ENCODE peak calls at places on chromosome 21, in six cellular contexts. Z is GM06990, Q is astrocyte of the spinal cord, D is fibroblast of pulmonary artery, X is astrocyte, L is pancreas. S is an unnamed sample.

GRCh38 chr21:39397651-39398385 is 47.8 kb downstream of the LCA5L start:
- DNase-seq in Z (no peak), Q (no peak), D (no peak), X (no peak), L (no peak), S (no peak)

GRCh38 chr21:37551406-37552355 is 185.1 kb downstream of the DYRK1A start:
- DNase-seq in Z (no peak), Q (peak), D (peak), X (no peak), L (no peak), S (peak)

GRCh38 chr21:45306453-45306831 is 18.7 kb upstream of the POFUT2 start:
- DNase-seq in Z (no peak), Q (no peak), D (no peak), X (no peak), L (peak), S (no peak)

GRCh38 chr21:17858764-17859163 is 39.6 kb upstream of the C21orf91 start:
- DNase-seq in Z (no peak), Q (no peak), D (no peak), X (no peak), L (no peak), S (no peak)

GRCh38 chr21:44955141-44955802 is 15.4 kb downstream of the SLX9 start:
- DNase-seq in Z (no peak), Q (peak), D (no peak), X (peak), L (no peak), S (no peak)

GRCh38 chr21:34363733-34364132 is at the start of gene KCNE2:
- DNase-seq in Z (no peak), Q (no peak), D (no peak), X (no peak), L (no peak), S (no peak)

GRCh38 chr21:14591882-14592281 is 45.8 kb upstream of the SAMSN1 start:
- DNase-seq in Z (no peak), Q (peak), D (peak), X (no peak), L (no peak), S (no peak)

GRCh38 chr21:29078884-29079765 is 5.7 kb upstream of the CCT8 start:
- DNase-seq in Z (peak), Q (peak), D (no peak), X (peak), L (no peak), S (no peak)

GRCh38 chr21:41958886-41959563 is 5.2 kb upstream of the C2CD2 start:
- DNase-seq in Z (no peak), Q (no peak), D (no peak), X (no peak), L (no peak), S (no peak)

GRCh38 chr21:28513450-28513849 is 479.2 kb downstream of the LTN1 start:
- DNase-seq in Z (no peak), Q (no peak), D (peak), X (peak), L (no peak), S (no peak)

GRCh38 chr21:43276811-43277210 is 108.0 kb downstream of the CRYAA start:
- DNase-seq in Z (no peak), Q (no peak), D (no peak), X (no peak), L (peak), S (no peak)

GRCh38 chr21:37748351-37748750 is 167.9 kb downstream of the KCNJ6 start:
- DNase-seq in Z (no peak), Q (no peak), D (no peak), X (peak), L (no peak), S (no peak)

GRCh38 chr21:35748683-35749314 is 311.5 kb downstream of the SETD4 start:
- DNase-seq in Z (no peak), Q (no peak), D (no peak), X (no peak), L (no peak), S (no peak)

GRCh38 chr21:26513212-26513611 is 59.9 kb downstream of the CYYR1 start:
- DNase-seq in Z (no peak), Q (peak), D (peak), X (peak), L (no peak), S (peak)

GRCh38 chr21:44371596-44371995 is 18.2 kb downstream of the TRPM2 start:
- DNase-seq in Z (no peak), Q (no peak), D (no peak), X (no peak), L (no peak), S (no peak)

GRCh38 chr21:45532826-45533730 is 9.2 kb downstream of the SLC19A1 start:
- DNase-seq in Z (no peak), Q (no peak), D (no peak), X (no peak), L (peak), S (no peak)

GRCh38 chr21:41507521-41508414 is at the start of gene TMPRSS2:
- DNase-seq in Z (no peak), Q (no peak), D (no peak), X (no peak), L (peak), S (no peak)

GRCh38 chr21:44871576-44872265 is 1.8 kb downstream of the PTTG1IP start:
- DNase-seq in Z (no peak), Q (peak), D (peak), X (peak), L (peak), S (peak)

GRCh38 chr21:25461730-25462129 is 145.6 kb downstream of the MRPL39 start:
- DNase-seq in Z (no peak), Q (peak), D (peak), X (peak), L (no peak), S (no peak)

GRCh38 chr21:35852820-35853219 is 207.5 kb downstream of the SETD4 start:
- DNase-seq in Z (no peak), Q (no peak), D (no peak), X (no peak), L (no peak), S (no peak)

GRCh38 chr21:26070822-26071425 is 99.6 kb downstream of the APP start:
- DNase-seq in Z (peak), Q (peak), D (peak), X (peak), L (no peak), S (peak)

GRCh38 chr21:38878394-38879179 is 72.9 kb downstream of the ETS2 start:
- DNase-seq in Z (no peak), Q (no peak), D (peak), X (no peak), L (no peak), S (no peak)

GRCh38 chr21:46220275-46220810 is 8.2 kb downstream of the LSS start:
- DNase-seq in Z (no peak), Q (no peak), D (no peak), X (no peak), L (no peak), S (no peak)

GRCh38 chr21:24988941-24989340 is 618.3 kb downstream of the MRPL39 start:
- DNase-seq in Z (no peak), Q (no peak), D (no peak), X (no peak), L (no peak), S (no peak)

GRCh38 chr21:28480091-28480869 is 512.4 kb downstream of the LTN1 start:
- DNase-seq in Z (peak), Q (no peak), D (no peak), X (no peak), L (no peak), S (no peak)

DNA sequence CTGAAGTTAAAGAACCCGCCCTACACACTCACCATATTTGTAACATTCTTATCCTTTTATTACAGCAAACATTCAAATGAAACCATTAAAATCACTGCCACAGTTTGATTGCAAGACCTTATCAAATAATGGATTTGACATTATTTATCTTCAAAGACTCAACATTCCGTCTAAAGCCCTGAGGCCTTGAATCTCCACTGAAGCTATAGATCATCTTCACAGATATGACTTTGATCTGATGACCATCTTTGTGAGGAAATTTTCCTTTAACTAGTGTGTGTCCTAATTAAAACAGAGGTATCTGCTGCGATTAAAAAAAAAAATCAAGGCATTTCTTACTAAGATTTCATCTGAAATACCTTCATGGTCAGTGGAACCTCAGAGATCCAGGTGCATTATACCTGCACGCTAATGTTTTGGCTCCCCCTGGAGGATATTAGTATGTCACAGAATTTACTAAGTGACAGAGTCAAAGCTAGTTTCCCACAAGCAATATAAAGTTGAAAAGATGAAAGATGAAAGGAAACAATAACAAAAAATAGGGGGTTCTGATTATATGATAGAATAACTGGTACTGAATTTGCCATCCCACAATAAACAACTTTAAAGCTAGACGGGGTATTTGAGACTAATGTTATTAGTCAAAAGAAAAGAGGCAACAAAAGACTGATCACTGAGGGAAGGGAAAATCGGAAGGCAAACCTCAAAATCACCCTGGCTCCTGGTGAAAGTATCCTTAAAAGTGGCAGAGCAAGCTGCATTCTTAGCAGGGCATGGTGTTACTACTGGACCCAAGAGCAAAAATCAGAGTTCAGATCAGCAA is 923.4 kb downstream of the NCAM2 start:
- DNase-seq in Z (no peak), Q (peak), D (peak), X (peak), L (no peak), S (no peak)
- TF ChIP-seq CTCF in Z (peak), Q (peak), D (peak), X (peak), L (peak), S (peak)

GRCh38 chr21:21624674-21625073 is 626.5 kb downstream of the NCAM2 start:
- DNase-seq in Z (no peak), Q (peak), D (peak), X (peak), L (no peak), S (peak)
- H3K4me3 ChIP-seq in Z (no peak), Q (no peak), D (no peak), X (no peak), L (no peak), S (no peak)

GRCh38 chr21:30430170-30430655 is at the start of gene KRTAP13-4:
- DNase-seq in Z (no peak), Q (no peak), D (no peak), X (no peak), L (no peak), S (no peak)

GRCh38 chr21:30439975-30440374 is at the start of gene KRTAP15-1:
- DNase-seq in Z (no peak), Q (no peak), D (no peak), X (no peak), L (no peak), S (no peak)

GRCh38 chr21:30436986-30437385 is 3.1 kb upstream of the KRTAP15-1 start:
- DNase-seq in Z (no peak), Q (no peak), D (no peak), X (no peak), L (no peak), S (no peak)

DNA sequence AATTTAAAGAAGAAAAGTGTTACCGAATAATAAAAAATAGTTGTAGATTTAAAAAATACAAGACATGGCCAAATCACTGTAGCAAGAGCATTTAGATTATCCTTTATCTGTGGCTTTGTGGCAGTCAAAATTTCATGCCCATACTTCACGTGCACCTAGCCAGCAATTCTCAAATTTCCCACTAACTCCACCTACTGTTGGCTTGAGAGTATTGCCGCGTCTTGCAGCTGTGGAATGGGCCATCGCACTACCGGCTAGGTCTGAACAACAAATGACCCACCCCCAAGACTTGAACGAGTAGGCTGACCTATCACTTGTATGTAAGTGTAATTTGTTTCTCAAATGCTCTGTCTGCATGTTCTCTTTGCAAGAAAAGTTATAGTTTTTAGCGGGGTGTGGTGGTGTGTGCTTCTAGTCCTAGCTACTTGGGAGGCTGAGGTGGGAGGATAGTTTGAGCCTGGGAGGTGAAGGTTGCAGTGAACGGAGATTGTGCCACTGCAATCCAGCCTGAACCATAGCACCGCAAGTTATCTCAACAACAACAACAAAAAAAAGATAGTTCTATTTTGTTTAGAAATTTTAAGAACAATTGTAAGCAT is 4.1 kb downstream of the KRTAP13-4 start:
- DNase-seq in Z (no peak), Q (peak), D (peak), X (no peak), L (no peak), S (peak)
- TF ChIP-seq CTCF in Z (peak), Q (peak), D (peak), X (peak), L (peak), S (peak)

GRCh38 chr21:21283810-21284209 is 285.6 kb downstream of the NCAM2 start:
- DNase-seq in Z (no peak), Q (no peak), D (no peak), X (no peak), L (no peak), S (no peak)

GRCh38 chr21:21279193-21279901 is 281.1 kb downstream of the NCAM2 start:
- DNase-seq in Z (no peak), Q (no peak), D (no peak), X (no peak), L (no peak), S (no peak)
- H3K4me3 ChIP-seq in Z (no peak), Q (no peak), D (no peak), X (no peak), L (no peak), S (no peak)